ENCODE peak calls at places on chromosomes 3 and 15, in eight cellular contexts. N is HepG2, H is Panc1, S is GM12878, R is upper lobe of left lung, E is HCT116, I is GM23338, V is K562. C is an unnamed sample.

GRCh38 chr3:64152100-64152499 is 73.2 kb downstream of the PRICKLE2 start:
- ATAC-seq in H (no peak), E (no peak), S (no peak), V (no peak), N (no peak), I (no peak), R (peak), C (peak)

GRCh38 chr3:24311881-24312280 is 182.8 kb downstream of the THRB start:
- ATAC-seq in S (no peak), R (no peak), H (no peak), I (no peak), N (no peak), V (no peak), E (no peak), C (peak)

GRCh38 chr15:41544650-41545015 is 576 bp upstream of the RPAP1 start:
- ATAC-seq in H (peak), V (no peak), N (peak), I (no peak), R (peak), S (no peak), E (no peak), C (peak)

GRCh38 chr15:65115086-65115485 is at the start of gene UBAP1L:
- ATAC-seq in R (no peak), E (no peak), S (no peak), I (no peak), H (no peak), V (no peak), N (no peak), C (no peak)

GRCh38 chr3:153967260-153967659 is 153.9 kb upstream of the ARHGEF26 start:
- ATAC-seq in H (no peak), R (no peak), S (peak), I (no peak), E (no peak), N (no peak), V (no peak), C (no peak)

GRCh38 chr15:38308797-38309196 is 56.2 kb downstream of the SPRED1 start:
- ATAC-seq in H (no peak), R (no peak), S (peak), I (no peak), N (no peak), V (no peak), E (no peak), C (no peak)

GRCh38 chr3:132284756-132285619 is 32.2 kb upstream of the ACP3 start:
- ATAC-seq in N (peak), E (peak), I (peak), S (no peak), R (peak), V (peak), H (peak), C (no peak)

GRCh38 chr15:51443282-51443914 is 101.9 kb downstream of the GLDN start:
- ATAC-seq in S (no peak), V (peak), I (no peak), H (peak), E (no peak), N (peak), R (peak), C (no peak)

GRCh38 chr3:114623420-114624046 is 329.7 kb downstream of the TIGIT start:
- ATAC-seq in E (peak), S (no peak), V (no peak), I (no peak), H (peak), N (peak), R (peak), C (peak)

GRCh38 chr3:55066406-55067128 is 138.7 kb upstream of the LRTM1 start:
- ATAC-seq in S (no peak), R (no peak), H (no peak), V (no peak), E (no peak), I (no peak), N (no peak), C (no peak)

DNA sequence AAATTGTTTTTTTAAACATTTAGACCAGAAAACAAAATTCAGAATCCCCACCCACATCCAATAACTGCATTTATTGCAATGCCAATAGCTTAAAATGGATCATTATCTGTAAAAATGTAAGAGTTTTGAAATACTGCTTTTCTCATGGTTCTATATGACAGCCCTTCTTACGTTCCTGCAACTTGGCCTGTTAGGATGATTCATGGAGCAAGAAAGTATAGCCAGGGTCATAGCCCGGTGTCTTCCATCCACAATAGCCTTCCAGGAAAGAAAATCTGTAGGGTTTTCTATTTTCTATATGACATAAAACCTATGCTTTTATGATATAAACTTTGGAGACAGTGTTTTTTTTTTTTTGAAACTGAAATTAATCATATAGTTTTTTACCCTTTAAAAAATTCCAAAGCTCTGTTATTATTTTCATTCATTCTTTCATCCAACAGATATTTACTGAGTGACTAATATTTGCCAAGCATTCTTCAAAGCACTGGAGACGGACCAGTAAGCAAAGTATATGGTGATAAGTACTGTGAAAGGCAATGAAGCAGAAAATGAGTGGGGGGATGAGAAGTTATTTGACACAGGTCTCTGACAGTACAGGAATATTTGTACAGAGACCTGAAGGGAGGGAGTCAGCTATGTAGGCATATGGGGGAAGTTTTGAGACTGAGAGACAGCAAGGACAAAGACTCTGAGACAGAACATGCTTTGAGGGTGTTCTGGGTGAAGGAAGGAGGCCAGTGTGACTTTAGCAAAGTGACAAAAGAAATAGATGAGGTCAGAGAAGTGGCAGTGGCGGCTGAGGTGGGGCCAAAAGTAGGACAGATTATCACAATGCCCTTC is 29.0 kb upstream of the SLC2A2 start:
- ATAC-seq in S (peak), R (no peak), H (peak), V (no peak), I (no peak), N (peak), E (peak), C (no peak)
- TF ChIP-seq POLR2AphosphoS5 in S (no peak), R (no peak), H (no peak), V (no peak), I (no peak), N (no peak), E (no peak), C (no peak)

DNA sequence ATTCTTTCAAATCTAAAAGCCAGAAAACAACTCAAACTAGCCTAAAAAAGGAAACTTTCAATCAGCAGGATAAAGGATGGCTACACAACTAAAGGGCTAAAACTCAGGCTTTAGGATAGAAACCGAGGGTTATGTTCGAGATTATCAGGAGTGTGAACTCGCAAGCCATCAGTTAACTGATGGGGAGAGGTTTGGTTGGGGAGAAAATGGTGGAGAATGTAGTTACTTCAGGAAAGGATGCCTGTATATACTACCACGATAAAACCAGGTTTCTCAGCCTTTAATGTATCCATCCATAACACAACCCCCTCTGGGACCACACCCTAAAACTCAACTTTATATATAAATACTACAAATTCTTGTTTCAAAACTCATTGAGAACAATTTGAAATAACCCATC is 22.2 kb downstream of the TRA2B start:
- ATAC-seq in R (no peak), S (no peak), V (no peak), N (no peak), E (no peak), H (no peak), I (no peak), C (no peak)
- TF ChIP-seq POLR2AphosphoS5 in R (no peak), S (peak), V (no peak), N (no peak), E (no peak), H (no peak), I (no peak), C (no peak)

GRCh38 chr3:169354774-169355501 is 308.6 kb downstream of the MECOM start:
- ATAC-seq in R (no peak), V (no peak), N (no peak), I (peak), E (no peak), H (no peak), S (no peak), C (no peak)
- TF ChIP-seq POLR2AphosphoS5 in R (no peak), V (no peak), N (no peak), I (no peak), E (no peak), H (no peak), S (no peak), C (no peak)

GRCh38 chr3:197960694-197961581 is 921 bp downstream of the LMLN start:
- ATAC-seq in N (no peak), I (no peak), H (no peak), E (no peak), S (no peak), V (no peak), R (no peak), C (no peak)

GRCh38 chr3:197958346-197958745 is 1.7 kb upstream of the LMLN start:
- ATAC-seq in I (no peak), V (no peak), E (no peak), H (no peak), R (no peak), N (no peak), S (no peak), C (no peak)

GRCh38 chr3:197961582-197961945 is 1.5 kb downstream of the LMLN start:
- ATAC-seq in I (no peak), E (no peak), S (no peak), N (no peak), R (no peak), H (no peak), V (peak), C (no peak)

GRCh38 chr3:197959500-197959890 is 522 bp upstream of the LMLN start:
- ATAC-seq in I (no peak), E (no peak), N (no peak), R (no peak), V (no peak), H (no peak), S (no peak), C (no peak)

GRCh38 chr3:197959891-197960693 is at the start of gene LMLN:
- ATAC-seq in E (peak), V (peak), H (peak), I (peak), S (peak), N (peak), R (peak), C (peak)
- TF ChIP-seq POLR2AphosphoS5 in E (peak), V (peak), H (peak), I (peak), S (peak), N (peak), R (peak), C (peak)

GRCh38 chr3:56453027-56453426 is 15.2 kb downstream of the ERC2 start:
- ATAC-seq in V (no peak), S (no peak), I (no peak), R (no peak), H (no peak), E (peak), N (no peak), C (no peak)

GRCh38 chr3:56459719-56460118 is 8.5 kb downstream of the ERC2 start:
- ATAC-seq in E (no peak), H (no peak), I (no peak), R (no peak), N (no peak), S (no peak), V (no peak), C (no peak)

GRCh38 chr3:56452085-56452484 is 16.2 kb downstream of the ERC2 start:
- ATAC-seq in E (no peak), N (no peak), H (no peak), S (no peak), V (no peak), R (no peak), I (no peak), C (no peak)

DNA sequence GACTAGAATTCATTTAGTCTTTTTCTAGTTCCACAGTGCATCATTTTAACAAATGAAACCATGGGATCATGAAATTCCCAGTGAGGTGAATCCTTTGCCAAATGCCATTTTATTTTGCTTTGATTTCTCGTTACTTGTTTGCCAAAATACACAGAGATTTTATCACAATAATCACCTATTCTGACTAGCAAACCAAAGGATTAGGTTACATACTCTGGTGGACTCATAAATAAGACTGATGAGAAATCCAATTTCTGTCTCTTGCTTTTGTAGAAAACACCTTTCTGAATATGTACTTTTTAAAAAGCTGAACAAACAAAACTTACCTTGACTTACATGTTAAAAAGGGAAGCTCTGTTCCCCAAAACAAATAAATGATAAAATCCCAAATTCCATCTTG is 12.2 kb downstream of the ERC2 start:
- ATAC-seq in V (no peak), I (no peak), H (no peak), N (no peak), E (no peak), R (no peak), S (no peak), C (no peak)
- TF ChIP-seq POLR2AphosphoS5 in V (no peak), I (no peak), H (no peak), N (no peak), E (no peak), R (no peak), S (no peak), C (no peak)

GRCh38 chr3:161333696-161334095 is 37.6 kb downstream of the SPTSSB start:
- ATAC-seq in I (no peak), N (no peak), E (no peak), H (no peak), R (peak), S (no peak), V (no peak), C (no peak)
- TF ChIP-seq POLR2AphosphoS5 in I (no peak), N (no peak), E (no peak), H (no peak), R (no peak), S (no peak), V (no peak), C (no peak)

GRCh38 chr15:68817304-68818087 is 3.2 kb downstream of the ANP32A start:
- ATAC-seq in E (peak), S (peak), H (peak), R (peak), V (peak), I (peak), N (peak), C (peak)
- TF ChIP-seq POLR2AphosphoS5 in E (peak), S (peak), H (no peak), R (no peak), V (peak), I (no peak), N (no peak), C (no peak)

DNA sequence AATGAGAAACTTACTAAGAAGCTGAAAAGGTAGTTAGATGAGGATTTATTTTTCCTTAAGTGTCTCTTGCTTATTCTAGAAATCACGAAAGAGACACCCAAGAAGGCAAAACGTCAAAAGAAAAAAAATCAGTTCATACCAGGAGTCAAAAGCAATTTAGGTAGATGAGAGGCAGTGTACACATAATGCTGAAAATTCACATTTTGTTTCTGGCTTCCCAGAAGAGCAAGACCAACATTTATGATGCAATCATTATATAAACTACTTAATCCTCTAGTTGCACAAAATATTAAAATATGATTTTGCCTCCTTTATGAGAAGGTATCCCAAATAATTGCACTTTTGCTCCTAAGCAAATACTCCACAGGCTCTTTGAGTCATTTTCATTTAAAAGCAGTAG is 228.0 kb downstream of the FMN1 start:
- ATAC-seq in I (no peak), E (no peak), S (no peak), N (no peak), V (no peak), R (no peak), H (no peak), C (no peak)
- TF ChIP-seq POLR2AphosphoS5 in I (no peak), E (no peak), S (no peak), N (no peak), V (no peak), R (no peak), H (no peak), C (no peak)

GRCh38 chr3:42723146-42723683 is 20.6 kb upstream of the HHATL start:
- ATAC-seq in I (no peak), S (no peak), N (no peak), E (no peak), H (peak), R (no peak), V (no peak), C (no peak)

GRCh38 chr3:42718338-42718737 is 15.7 kb upstream of the HHATL start:
- ATAC-seq in N (no peak), R (no peak), S (no peak), H (no peak), V (no peak), I (no peak), E (no peak), C (no peak)

GRCh38 chr3:42719002-42719401 is 16.4 kb upstream of the HHATL start:
- ATAC-seq in E (no peak), V (no peak), I (no peak), R (no peak), N (no peak), H (no peak), S (no peak), C (no peak)

GRCh38 chr3:42720126-42720525 is 17.5 kb upstream of the HHATL start:
- ATAC-seq in E (no peak), H (no peak), V (no peak), S (no peak), I (no peak), R (no peak), N (no peak), C (no peak)

DNA sequence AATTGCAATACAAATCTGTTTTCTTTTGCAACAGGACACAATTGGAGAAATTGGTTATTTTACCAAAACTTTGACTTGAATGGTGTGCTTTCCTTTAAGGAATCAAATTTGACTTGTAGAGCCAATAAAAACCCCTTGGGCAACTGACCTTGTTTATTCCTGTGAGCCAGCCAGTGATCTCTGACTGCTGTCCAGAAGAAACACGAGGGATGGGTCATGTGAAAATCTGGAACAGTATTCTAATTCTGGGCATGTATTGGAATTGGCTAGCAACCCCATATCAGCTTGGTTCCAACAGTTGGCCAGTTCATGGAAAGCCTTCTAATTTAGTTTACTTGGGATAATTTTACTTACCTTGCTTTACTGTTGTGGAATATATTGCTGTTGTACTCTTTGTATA is 19.1 kb upstream of the HHATL start:
- ATAC-seq in I (no peak), V (no peak), E (no peak), R (no peak), S (no peak), H (no peak), N (no peak), C (no peak)
- TF ChIP-seq POLR2AphosphoS5 in I (no peak), V (no peak), E (no peak), R (no peak), S (no peak), H (no peak), N (no peak), C (no peak)

GRCh38 chr3:141383555-141384129 is 15.3 kb downstream of the ZBTB38 start:
- ATAC-seq in R (no peak), S (no peak), V (no peak), H (no peak), I (no peak), E (no peak), N (no peak), C (no peak)
- TF ChIP-seq POLR2AphosphoS5 in R (no peak), S (no peak), V (no peak), H (no peak), I (no peak), E (no peak), N (no peak), C (no peak)

C was measured in gastroesophageal sphincter.